ENCODE peak calls at places on chromosomes 2 and 18, in four cellular contexts. D is BJ, B is IMR-90, K is colonic mucosa. R is an unnamed sample.

GRCh38 chr2:102660574-102660973 is 41.2 kb downstream of the SLC9A2 start:
- DNase-seq in B (no peak), K (no peak), D (no peak), R (no peak)

GRCh38 chr2:70214958-70215357 is 24.1 kb upstream of the C2orf42 start:
- DNase-seq in D (peak), K (no peak), B (peak), R (peak)

GRCh38 chr2:210663574-210663973 is 107.2 kb downstream of the CPS1 start:
- DNase-seq in B (peak), K (no peak), D (no peak), R (peak)

GRCh38 chr2:84841577-84841976 is 39.3 kb downstream of the TRABD2A start:
- DNase-seq in K (no peak), D (no peak), B (no peak), R (no peak)

GRCh38 chr2:19733951-19734425 is 167.8 kb downstream of the TTC32 start:
- DNase-seq in B (peak), K (no peak), D (peak), R (peak)

GRCh38 chr2:14011186-14011585 is 621.3 kb upstream of the LRATD1 start:
- DNase-seq in K (no peak), B (no peak), D (no peak), R (no peak)

GRCh38 chr2:161844845-161845244 is 220.6 kb downstream of the SLC4A10 start:
- DNase-seq in K (no peak), B (no peak), D (no peak), R (no peak)

GRCh38 chr2:8496617-8497016 is 185.2 kb upstream of the ID2 start:
- DNase-seq in B (no peak), K (peak), D (no peak), R (no peak)

GRCh38 chr2:72883356-72883962 is 3.7 kb upstream of the SPR start:
- DNase-seq in B (peak), D (no peak), K (peak), R (peak)

GRCh38 chr2:1814616-1815015 is 70.3 kb upstream of the PXDN start:
- DNase-seq in B (no peak), D (no peak), K (no peak), R (no peak)

GRCh38 chr18:23281626-23282436 is 146.5 kb downstream of the CABLES1 start:
- DNase-seq in D (no peak), K (peak), B (no peak), R (no peak)

GRCh38 chr18:12043811-12044210 is 49.8 kb upstream of the ANKRD62 start:
- DNase-seq in B (no peak), D (no peak), K (peak), R (no peak)

GRCh38 chr2:143960177-143960576 is 559.7 kb downstream of the ZEB2 start:
- DNase-seq in B (peak), K (no peak), D (no peak), R (no peak)

GRCh38 chr18:65936678-65937077 is 185.9 kb downstream of the CDH7 start:
- DNase-seq in D (no peak), B (no peak), K (no peak), R (no peak)
- TF ChIP-seq CTCF in D (no peak), B (no peak), K (no peak), R (no peak)

GRCh38 chr2:219639356-219639755 is 11.9 kb downstream of the SLC4A3 start:
- DNase-seq in D (no peak), B (no peak), K (no peak), R (no peak)
- TF ChIP-seq CTCF in D (no peak), B (no peak), K (no peak), R (no peak)

GRCh38 chr2:29314816-29315571 is 199.8 kb downstream of the CLIP4 start:
- DNase-seq in D (no peak), B (no peak), K (no peak), R (peak)
- TF ChIP-seq CTCF in D (no peak), B (no peak), K (no peak), R (peak)

GRCh38 chr2:74917702-74918619 is 40.5 kb upstream of the POLE4 start:
- DNase-seq in B (peak), K (no peak), D (peak), R (peak)
- TF ChIP-seq CTCF in B (no peak), K (no peak), D (peak), R (peak)

DNA sequence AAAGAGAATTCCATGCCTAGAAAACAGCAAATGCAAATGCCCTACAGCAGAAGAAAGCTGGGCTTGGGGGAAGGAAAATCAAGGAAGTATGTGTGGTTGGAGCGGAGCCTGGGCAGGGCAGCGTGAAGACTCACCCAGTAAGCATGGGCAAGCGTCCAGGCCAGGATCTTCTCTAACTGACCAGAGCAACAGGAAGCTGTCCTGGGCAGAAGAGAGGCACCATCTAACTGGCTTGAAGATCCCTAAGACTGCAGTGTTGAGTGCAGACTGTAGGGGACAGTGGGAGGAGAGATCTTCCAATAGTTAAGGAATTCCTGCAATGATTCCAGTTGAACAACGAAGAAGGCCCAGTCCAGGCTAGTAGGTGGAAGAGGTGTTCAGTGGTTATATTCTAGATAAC is 57.9 kb downstream of the NXPH2 start:
- DNase-seq in B (no peak), D (no peak), K (no peak), R (no peak)
- TF ChIP-seq CTCF in B (no peak), D (no peak), K (no peak), R (no peak)

DNA sequence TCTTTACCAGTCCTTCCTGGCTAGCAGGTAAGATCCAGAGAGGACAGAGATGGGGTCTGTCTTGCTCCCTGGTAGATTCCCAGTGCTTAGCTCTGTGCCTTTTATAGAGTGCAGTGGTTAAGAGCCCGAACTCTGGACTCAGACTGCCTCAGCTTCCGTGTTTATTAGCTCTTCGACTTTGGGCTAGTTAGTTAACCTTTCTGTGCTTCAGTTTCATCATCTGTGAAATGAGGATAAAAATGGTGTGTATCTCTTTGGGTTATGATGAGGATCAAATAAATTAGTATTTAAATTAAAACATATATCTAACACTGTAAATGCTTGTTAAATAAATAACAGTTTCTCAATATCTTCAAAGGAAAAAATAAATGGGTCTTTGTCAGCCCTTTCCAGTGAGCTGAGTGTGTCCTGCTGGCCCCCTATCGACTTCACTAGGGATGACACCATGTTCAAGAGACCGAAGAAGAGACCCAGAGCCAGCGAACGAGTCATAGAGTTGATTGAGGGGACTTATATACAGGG is 38.2 kb downstream of the CERS6 start:
- DNase-seq in D (no peak), B (no peak), K (peak), R (peak)
- TF ChIP-seq CTCF in D (no peak), B (peak), K (peak), R (peak)

DNA sequence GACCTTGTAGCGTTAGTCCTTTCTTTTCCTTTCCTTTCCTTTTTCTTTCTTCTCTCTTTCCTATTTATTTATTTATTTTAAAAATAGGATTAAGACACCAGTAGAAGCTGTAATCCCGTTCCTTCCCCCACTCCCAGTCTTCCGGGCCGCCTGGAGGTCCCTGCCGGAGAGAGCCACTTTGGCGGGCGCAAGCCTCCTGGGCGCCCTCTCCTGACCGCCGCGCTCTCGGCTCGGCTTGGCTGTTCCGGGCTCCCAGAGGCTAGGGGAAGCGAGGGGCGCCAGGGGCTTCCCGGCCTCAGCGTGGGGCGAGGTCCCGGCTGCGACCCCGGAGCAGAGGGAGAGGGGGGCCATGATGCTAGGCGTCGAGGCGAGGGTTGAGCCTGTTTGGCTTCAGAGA is 10.9 kb downstream of the MEIS1 start:
- DNase-seq in K (no peak), D (no peak), B (no peak), R (no peak)
- TF ChIP-seq CTCF in K (no peak), D (peak), B (peak), R (peak)

GRCh38 chr18:62714671-62715438 is 486 bp upstream of the PHLPP1 start:
- DNase-seq in D (peak), K (peak), B (peak), R (peak)
- TF ChIP-seq CTCF in D (peak), K (peak), B (peak), R (peak)